ENCODE peak calls at places on chromosomes 12 and 14, in five cellular contexts. A is left lung, Y is left ventricle myocardium inferior, G is right cardiac atrium, K is testis. V is an unnamed sample. For H3K4me1, the result is how much of the 10 kb centered on the place peaks cover.

GRCh38 chr14:103723176-103724081 is 7.8 kb downstream of the ZFYVE21 start:
- DNase-seq in Y (no peak), K (peak), G (peak), A (no peak), V (no peak)

GRCh38 chr12:66152732-66153131 is 17.1 kb downstream of the TMBIM4 start:
- DNase-seq in K (no peak), Y (no peak), G (no peak), A (no peak), V (no peak)

GRCh38 chr12:53234236-53234635 is 2.2 kb upstream of the RARG start:
- DNase-seq in K (no peak), G (peak), Y (peak), A (no peak), V (no peak)

GRCh38 chr12:22215467-22216253 is 118.8 kb downstream of the ST8SIA1 start:
- DNase-seq in G (no peak), A (no peak), Y (no peak), K (no peak), V (no peak)

GRCh38 chr12:52754135-52754534 is 23.0 kb downstream of the KRT76 start:
- DNase-seq in K (no peak), A (no peak), G (no peak), Y (no peak), V (no peak)

GRCh38 chr14:34750670-34751069 is 36.3 kb upstream of the CFL2 start:
- DNase-seq in A (no peak), Y (no peak), G (no peak), K (no peak), V (no peak)

GRCh38 chr12:27931390-27931789 is 41.1 kb downstream of the PTHLH start:
- DNase-seq in K (no peak), G (no peak), Y (no peak), A (no peak), V (no peak)

GRCh38 chr12:126974779-126975178 is 1292.2 kb upstream of the TMEM132C start:
- DNase-seq in G (no peak), A (no peak), Y (no peak), K (peak), V (no peak)

GRCh38 chr14:99690636-99691035 is 6.5 kb downstream of the CYP46A1 start:
- DNase-seq in A (no peak), K (no peak), G (no peak), Y (no peak), V (no peak)
- H3K4me1 ChIP-seq in A (under half), K (under half), G (under half), Y (under half), V (under half)

GRCh38 chr12:83505586-83505985 is 818.9 kb downstream of the TMTC2 start:
- DNase-seq in K (no peak), Y (no peak), A (no peak), G (no peak), V (no peak)

GRCh38 chr12:83506841-83507240 is 820.1 kb downstream of the TMTC2 start:
- DNase-seq in A (no peak), Y (no peak), K (no peak), G (no peak), V (no peak)
- H3K4me1 ChIP-seq in A (under half), Y (under half), K (under half), G (under half), V (under half)

DNA sequence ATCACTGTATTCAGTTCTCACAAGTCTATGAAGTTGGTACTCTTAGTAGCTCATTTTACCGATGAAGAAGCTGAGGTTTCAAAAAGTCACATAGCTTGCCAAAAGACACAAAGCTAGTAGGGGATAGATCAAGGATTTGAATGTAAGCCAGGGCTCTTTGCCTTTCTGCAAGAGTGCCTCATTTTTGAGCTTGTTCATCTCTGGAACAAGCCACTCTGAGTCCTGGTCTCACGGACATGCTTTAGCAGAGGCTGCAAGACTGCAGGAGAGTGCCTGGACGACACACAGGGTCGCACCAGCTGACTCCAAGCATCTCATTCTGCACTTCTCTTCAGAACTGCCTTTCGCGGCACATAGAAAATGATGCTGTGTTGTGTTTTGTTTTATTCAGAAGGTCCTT is 3.7 kb downstream of the NUAK1 start:
- DNase-seq in Y (no peak), A (no peak), K (no peak), G (no peak), V (no peak)
- H3K4me1 ChIP-seq in Y (half or more), A (under half), K (under half), G (under half), V (half or more)

GRCh38 chr12:18140969-18141368 is 51.0 kb upstream of the RERGL start:
- DNase-seq in G (no peak), K (no peak), Y (no peak), A (no peak), V (no peak)

GRCh38 chr12:18139989-18140596 is 50.1 kb upstream of the RERGL start:
- DNase-seq in G (no peak), K (no peak), Y (no peak), A (no peak), V (no peak)

GRCh38 chr12:18139254-18139653 is 49.3 kb upstream of the RERGL start:
- DNase-seq in K (no peak), A (no peak), G (no peak), Y (no peak), V (no peak)

GRCh38 chr12:18145924-18146323 is 55.9 kb upstream of the RERGL start:
- DNase-seq in K (no peak), Y (no peak), G (no peak), A (no peak), V (no peak)

DNA sequence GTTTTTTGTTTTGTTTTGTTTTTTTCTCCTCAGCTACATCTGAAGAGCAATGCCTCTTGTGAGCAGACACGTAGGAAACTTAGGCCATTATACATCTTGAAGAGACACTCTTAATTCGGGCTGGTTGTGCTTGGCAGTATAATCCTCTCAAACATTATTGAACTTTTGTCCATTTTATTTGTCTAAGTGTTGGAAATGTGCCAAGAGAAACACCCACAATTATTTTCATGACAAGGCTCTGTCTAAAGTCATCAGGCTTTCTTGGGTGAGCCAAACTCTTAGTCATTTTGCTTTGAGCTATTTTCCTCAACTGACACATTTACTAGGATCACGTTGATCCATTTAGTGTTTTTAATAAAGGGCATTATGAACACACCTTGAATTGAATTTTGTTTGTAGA is 51.6 kb upstream of the RERGL start:
- DNase-seq in K (no peak), A (no peak), G (no peak), Y (no peak), V (no peak)
- H3K4me1 ChIP-seq in K (under half), A (under half), G (under half), Y (under half), V (under half)

GRCh38 chr12:6957151-6957701 is 6.1 kb downstream of the PTPN6 start:
- DNase-seq in Y (no peak), G (peak), A (no peak), K (no peak), V (peak)

GRCh38 chr12:6957741-6958608 is 6.8 kb downstream of the PTPN6 start:
- DNase-seq in Y (no peak), K (no peak), G (peak), A (no peak), V (peak)

GRCh38 chr12:6954754-6955461 is 3.8 kb downstream of the PTPN6 start:
- DNase-seq in K (peak), Y (peak), G (peak), A (peak), V (peak)

GRCh38 chr12:6955462-6956331 is 4.5 kb downstream of the PTPN6 start:
- DNase-seq in G (peak), A (peak), K (no peak), Y (peak), V (peak)

GRCh38 chr12:6956332-6956727 is 5.2 kb downstream of the PTPN6 start:
- DNase-seq in Y (no peak), A (no peak), K (no peak), G (peak), V (peak)
- H3K4me1 ChIP-seq in Y (half or more), A (half or more), K (under half), G (under half), V (under half)

DNA sequence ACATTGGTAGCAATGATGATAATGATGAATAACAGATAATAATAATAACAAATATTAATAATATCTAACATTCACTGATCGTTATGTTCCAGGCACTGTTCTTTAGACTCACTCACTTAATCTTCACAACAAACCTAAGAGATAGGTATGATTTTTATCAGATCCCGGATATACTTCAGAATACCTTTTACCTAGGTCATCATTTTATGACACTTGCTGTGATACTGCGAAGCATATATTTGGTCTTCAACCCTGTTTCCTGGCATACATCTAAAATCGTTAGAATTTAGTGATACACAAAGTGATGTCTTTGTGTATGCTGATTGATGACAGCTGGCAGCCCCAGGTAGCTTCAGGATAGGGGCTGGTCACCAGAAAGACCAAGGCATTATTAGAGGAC is 46.1 kb downstream of the SLC41A2 start:
- DNase-seq in K (no peak), A (no peak), Y (no peak), G (no peak), V (no peak)
- H3K4me1 ChIP-seq in K (under half), A (under half), Y (under half), G (under half), V (under half)

DNA sequence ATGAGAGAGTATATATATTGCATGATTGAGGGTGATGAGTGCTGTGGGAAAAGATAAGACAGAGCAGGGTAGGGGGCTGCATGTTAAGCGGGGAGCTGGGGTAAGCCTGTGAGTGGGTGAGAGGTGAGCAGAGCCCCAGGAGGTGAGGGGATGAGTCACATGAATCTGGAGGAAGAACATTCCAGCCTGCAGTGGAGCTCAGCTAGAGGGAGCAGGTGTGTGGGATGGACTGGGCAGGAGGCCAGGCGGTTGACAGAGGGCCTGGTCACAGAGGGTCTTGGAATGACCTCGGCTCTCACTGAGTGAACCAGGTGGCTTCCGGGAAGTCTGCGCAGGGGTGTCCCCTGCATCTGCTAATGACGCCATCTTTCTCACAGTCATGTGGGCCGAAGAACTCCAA is 44.4 kb downstream of the GIT2 start:
- DNase-seq in Y (peak), K (no peak), G (peak), A (no peak), V (peak)
- H3K4me1 ChIP-seq in Y (half or more), K (under half), G (under half), A (under half), V (half or more)

GRCh38 chr12:103468837-103469236 is 26.9 kb downstream of the C12orf42 start:
- DNase-seq in Y (no peak), A (no peak), G (no peak), K (no peak), V (no peak)
- H3K4me1 ChIP-seq in Y (under half), A (under half), G (under half), K (under half), V (under half)

V was measured in adrenal gland.